ENCODE peak calls at places on chromosomes 13 and 19, in nine cellular contexts. One of them, this sample, is unnamed.

GRCh38 chr19:40216013-40216776 is 2.0 kb downstream of the TTC9B start:
- DNase-seq in endothelial cell of umbilical vein: no peak
- DNase-seq in AG04449: no peak
- DNase-seq in transverse colon: no peak
- DNase-seq in left ventricle myocardium inferior: no peak
- DNase-seq in astrocyte of the cerebellum: no peak
- DNase-seq in thoracic aorta: no peak
- DNase-seq in astrocyte: no peak
- DNase-seq in left lung: no peak
- DNase-seq in this sample: no peak

GRCh38 chr13:23966691-23967615 is 69.7 kb upstream of the C1QTNF9B start:
- DNase-seq in transverse colon: no peak
- DNase-seq in thoracic aorta: no peak
- DNase-seq in left ventricle myocardium inferior: no peak
- DNase-seq in endothelial cell of umbilical vein: no peak
- DNase-seq in astrocyte: no peak
- DNase-seq in astrocyte of the cerebellum: no peak
- DNase-seq in left lung: no peak
- DNase-seq in AG04449: no peak
- DNase-seq in this sample: no peak

GRCh38 chr13:97567510-97568243 is 133.7 kb downstream of the RAP2A start:
- DNase-seq in AG04449: no peak
- DNase-seq in transverse colon: peak; percentile 77
- DNase-seq in left ventricle myocardium inferior: no peak
- DNase-seq in left lung: peak; percentile 73
- DNase-seq in astrocyte of the cerebellum: no peak
- DNase-seq in astrocyte: peak; percentile 8
- DNase-seq in endothelial cell of umbilical vein: no peak
- DNase-seq in thoracic aorta: no peak
- DNase-seq in this sample: no peak

GRCh38 chr13:27375686-27376326 is 48.6 kb upstream of the GTF3A start:
- DNase-seq in astrocyte of the cerebellum: peak; percentile 45
- DNase-seq in left ventricle myocardium inferior: peak; percentile 46
- DNase-seq in astrocyte: peak; percentile 39
- DNase-seq in transverse colon: peak; percentile 72
- DNase-seq in endothelial cell of umbilical vein: peak; percentile 42
- DNase-seq in left lung: no peak
- DNase-seq in thoracic aorta: no peak
- DNase-seq in AG04449: no peak
- DNase-seq in this sample: peak; percentile 50

GRCh38 chr13:43991773-43992201 is 112.1 kb downstream of the LACC1 start:
- DNase-seq in astrocyte of the cerebellum: no peak
- DNase-seq in left lung: no peak
- DNase-seq in endothelial cell of umbilical vein: no peak
- DNase-seq in thoracic aorta: no peak
- DNase-seq in AG04449: no peak
- DNase-seq in left ventricle myocardium inferior: peak; percentile 64
- DNase-seq in astrocyte: no peak
- DNase-seq in transverse colon: no peak
- DNase-seq in this sample: no peak

GRCh38 chr13:32323912-32324311 is 8.6 kb downstream of the BRCA2 start:
- DNase-seq in left ventricle myocardium inferior: no peak
- DNase-seq in left lung: no peak
- DNase-seq in astrocyte of the cerebellum: peak; percentile 26
- DNase-seq in transverse colon: no peak
- DNase-seq in endothelial cell of umbilical vein: peak; percentile 43
- DNase-seq in AG04449: no peak
- DNase-seq in astrocyte: peak; percentile 77
- DNase-seq in thoracic aorta: no peak
- DNase-seq in this sample: no peak

GRCh38 chr19:43337737-43338136 is 15.7 kb upstream of the CD177 start:
- DNase-seq in AG04449: no peak
- DNase-seq in astrocyte of the cerebellum: no peak
- DNase-seq in left lung: no peak
- DNase-seq in endothelial cell of umbilical vein: no peak
- DNase-seq in thoracic aorta: no peak
- DNase-seq in left ventricle myocardium inferior: no peak
- DNase-seq in transverse colon: peak; percentile 23
- DNase-seq in astrocyte: no peak
- DNase-seq in this sample: no peak

GRCh38 chr13:23637813-23638212 is 67.6 kb downstream of the TNFRSF19 start:
- DNase-seq in transverse colon: no peak
- DNase-seq in endothelial cell of umbilical vein: no peak
- DNase-seq in thoracic aorta: no peak
- DNase-seq in AG04449: no peak
- DNase-seq in left ventricle myocardium inferior: peak; percentile 38
- DNase-seq in left lung: no peak
- DNase-seq in astrocyte: no peak
- DNase-seq in astrocyte of the cerebellum: no peak
- DNase-seq in this sample: no peak

GRCh38 chr13:95865080-95865597 is 188.1 kb downstream of the UGGT2 start:
- DNase-seq in endothelial cell of umbilical vein: no peak
- DNase-seq in astrocyte of the cerebellum: no peak
- DNase-seq in left lung: no peak
- DNase-seq in left ventricle myocardium inferior: no peak
- DNase-seq in AG04449: no peak
- DNase-seq in thoracic aorta: no peak
- DNase-seq in transverse colon: no peak
- DNase-seq in astrocyte: peak; percentile 22
- DNase-seq in this sample: no peak

GRCh38 chr19:30334841-30335240 is 37.3 kb upstream of the ZNF536 start:
- DNase-seq in transverse colon: no peak
- DNase-seq in AG04449: no peak
- DNase-seq in left ventricle myocardium inferior: no peak
- DNase-seq in astrocyte: no peak
- DNase-seq in thoracic aorta: no peak
- DNase-seq in astrocyte of the cerebellum: no peak
- DNase-seq in endothelial cell of umbilical vein: no peak
- DNase-seq in left lung: no peak
- DNase-seq in this sample: no peak

GRCh38 chr19:6088677-6089063 is 21.6 kb downstream of the RFX2 start:
- DNase-seq in astrocyte of the cerebellum: no peak
- DNase-seq in AG04449: no peak
- DNase-seq in endothelial cell of umbilical vein: peak; percentile 64
- DNase-seq in left lung: no peak
- DNase-seq in left ventricle myocardium inferior: no peak
- DNase-seq in thoracic aorta: no peak
- DNase-seq in transverse colon: no peak
- DNase-seq in astrocyte: peak; percentile 67
- DNase-seq in this sample: no peak

GRCh38 chr19:3554254-3555083 is 2.9 kb downstream of the MFSD12 start:
- DNase-seq in AG04449: no peak
- DNase-seq in endothelial cell of umbilical vein: no peak
- DNase-seq in thoracic aorta: no peak
- DNase-seq in astrocyte: no peak
- DNase-seq in astrocyte of the cerebellum: no peak
- DNase-seq in transverse colon: no peak
- DNase-seq in left ventricle myocardium inferior: no peak
- DNase-seq in left lung: no peak
- DNase-seq in this sample: no peak

GRCh38 chr19:31258211-31259052 is 90.8 kb downstream of the TSHZ3 start:
- DNase-seq in transverse colon: no peak
- DNase-seq in astrocyte: no peak
- DNase-seq in thoracic aorta: no peak
- DNase-seq in endothelial cell of umbilical vein: no peak
- DNase-seq in astrocyte of the cerebellum: no peak
- DNase-seq in AG04449: no peak
- DNase-seq in left lung: no peak
- DNase-seq in left ventricle myocardium inferior: no peak
- DNase-seq in this sample: no peak

GRCh38 chr13:72875233-72875632 is 93.3 kb downstream of the PIBF1 start:
- DNase-seq in thoracic aorta: no peak
- DNase-seq in left lung: no peak
- DNase-seq in transverse colon: no peak
- DNase-seq in AG04449: no peak
- DNase-seq in left ventricle myocardium inferior: no peak
- DNase-seq in astrocyte: peak; percentile 36
- DNase-seq in astrocyte of the cerebellum: no peak
- DNase-seq in endothelial cell of umbilical vein: no peak
- DNase-seq in this sample: no peak

GRCh38 chr13:24679686-24680085 is 522 bp upstream of the ATP12A start:
- DNase-seq in left lung: no peak
- DNase-seq in left ventricle myocardium inferior: no peak
- DNase-seq in transverse colon: no peak
- DNase-seq in endothelial cell of umbilical vein: no peak
- DNase-seq in thoracic aorta: no peak
- DNase-seq in AG04449: no peak
- DNase-seq in astrocyte of the cerebellum: no peak
- DNase-seq in astrocyte: no peak
- DNase-seq in this sample: no peak

GRCh38 chr19:28208745-28209144 is 1004.2 kb downstream of the UQCRFS1 start:
- DNase-seq in left lung: no peak
- DNase-seq in endothelial cell of umbilical vein: no peak
- DNase-seq in astrocyte of the cerebellum: no peak
- DNase-seq in thoracic aorta: no peak
- DNase-seq in AG04449: no peak
- DNase-seq in astrocyte: peak; percentile 75
- DNase-seq in transverse colon: no peak
- DNase-seq in left ventricle myocardium inferior: no peak
- DNase-seq in this sample: no peak

GRCh38 chr13:77478645-77478997 is 56.9 kb upstream of the SCEL start:
- DNase-seq in left ventricle myocardium inferior: no peak
- DNase-seq in transverse colon: no peak
- DNase-seq in thoracic aorta: no peak
- DNase-seq in endothelial cell of umbilical vein: no peak
- DNase-seq in astrocyte of the cerebellum: no peak
- DNase-seq in AG04449: no peak
- DNase-seq in left lung: no peak
- DNase-seq in astrocyte: no peak
- DNase-seq in this sample: no peak
- H3K4me3 ChIP-seq in left ventricle myocardium inferior: peak overlapping the region; percentile 62
- H3K4me3 ChIP-seq in transverse colon: no peak overlapping the region
- H3K4me3 ChIP-seq in thoracic aorta: peak overlapping the region; percentile 77
- H3K4me3 ChIP-seq in endothelial cell of umbilical vein: peak overlapping the region; percentile 80
- H3K4me3 ChIP-seq in astrocyte of the cerebellum: peak overlapping the region; percentile 37
- H3K4me3 ChIP-seq in AG04449: no peak overlapping the region
- H3K4me3 ChIP-seq in left lung: no peak overlapping the region
- H3K4me3 ChIP-seq in astrocyte: peak overlapping the region; percentile 70
- H3K4me3 ChIP-seq in this sample: peak overlapping the region; percentile 41

GRCh38 chr19:8697671-8698432 is 743 bp downstream of the ACTL9 start:
- DNase-seq in left lung: peak; percentile 76
- DNase-seq in astrocyte of the cerebellum: no peak
- DNase-seq in transverse colon: no peak
- DNase-seq in endothelial cell of umbilical vein: no peak
- DNase-seq in astrocyte: no peak
- DNase-seq in thoracic aorta: no peak
- DNase-seq in AG04449: no peak
- DNase-seq in left ventricle myocardium inferior: no peak
- DNase-seq in this sample: no peak
- TF ChIP-seq CTCF in left lung: no peak
- TF ChIP-seq CTCF in astrocyte of the cerebellum: no peak
- TF ChIP-seq CTCF in transverse colon: no peak
- TF ChIP-seq CTCF in endothelial cell of umbilical vein: peak; percentile 15
- TF ChIP-seq CTCF in astrocyte: no peak
- TF ChIP-seq CTCF in thoracic aorta: no peak
- TF ChIP-seq CTCF in AG04449: no peak
- TF ChIP-seq CTCF in left ventricle myocardium inferior: no peak
- TF ChIP-seq CTCF in this sample: no peak

DNA sequence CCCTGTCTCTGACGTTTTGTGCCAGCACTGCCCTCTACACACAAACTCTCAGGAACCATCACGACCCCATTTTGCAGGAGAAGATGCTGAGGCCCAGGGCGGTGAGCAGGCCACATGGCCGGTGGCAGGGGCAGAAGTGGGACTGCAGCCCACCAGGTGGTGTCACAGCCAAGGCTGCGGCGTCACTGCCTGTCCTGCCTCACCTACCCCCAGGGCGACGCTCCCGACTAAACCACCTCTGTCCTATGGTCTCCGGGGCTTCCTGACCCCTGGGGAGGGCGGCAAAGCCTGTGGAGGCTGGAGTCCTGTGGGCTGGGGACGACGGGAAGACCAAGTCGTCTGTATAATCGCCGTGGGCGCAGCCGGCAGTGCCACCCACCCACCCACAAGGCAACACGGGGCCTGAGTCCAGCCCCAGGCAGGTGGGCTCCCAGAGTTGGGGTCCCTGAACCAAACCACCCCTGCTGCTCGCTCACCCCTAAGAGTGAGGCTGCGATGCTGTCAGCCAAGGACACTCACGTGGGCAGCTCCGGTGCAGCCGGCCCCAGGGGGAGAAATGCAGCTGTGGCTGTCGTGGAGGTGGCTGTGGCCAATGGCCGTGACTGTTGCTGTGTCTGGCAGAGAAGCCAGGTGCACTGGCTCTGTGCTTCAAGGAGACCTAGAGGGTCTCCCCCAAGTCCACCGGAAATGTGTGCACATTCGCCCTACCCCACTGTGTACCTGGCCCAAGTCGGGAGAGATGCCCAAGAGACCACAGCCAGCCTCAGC is 29.7 kb downstream of the RASA3 start:
- DNase-seq in AG04449: no peak
- DNase-seq in endothelial cell of umbilical vein: no peak
- DNase-seq in astrocyte: no peak
- DNase-seq in astrocyte of the cerebellum: no peak
- DNase-seq in left ventricle myocardium inferior: no peak
- DNase-seq in left lung: peak; percentile 76
- DNase-seq in transverse colon: peak; percentile 6
- DNase-seq in thoracic aorta: no peak
- DNase-seq in this sample: no peak
- H3K4me3 ChIP-seq in AG04449: no peak overlapping the region
- H3K4me3 ChIP-seq in endothelial cell of umbilical vein: no peak overlapping the region
- H3K4me3 ChIP-seq in astrocyte: no peak overlapping the region
- H3K4me3 ChIP-seq in astrocyte of the cerebellum: no peak overlapping the region
- H3K4me3 ChIP-seq in left ventricle myocardium inferior: no peak overlapping the region
- H3K4me3 ChIP-seq in left lung: no peak overlapping the region
- H3K4me3 ChIP-seq in transverse colon: no peak overlapping the region
- H3K4me3 ChIP-seq in thoracic aorta: no peak overlapping the region
- H3K4me3 ChIP-seq in this sample: no peak overlapping the region

GRCh38 chr19:17832443-17833208 is 11.3 kb upstream of the INSL3 start:
- DNase-seq in astrocyte of the cerebellum: no peak
- DNase-seq in endothelial cell of umbilical vein: no peak
- DNase-seq in left ventricle myocardium inferior: no peak
- DNase-seq in transverse colon: no peak
- DNase-seq in AG04449: no peak
- DNase-seq in left lung: no peak
- DNase-seq in astrocyte: no peak
- DNase-seq in thoracic aorta: no peak
- DNase-seq in this sample: no peak

GRCh38 chr19:17831419-17831888 is 10.1 kb upstream of the INSL3 start:
- DNase-seq in left lung: no peak
- DNase-seq in AG04449: no peak
- DNase-seq in endothelial cell of umbilical vein: no peak
- DNase-seq in astrocyte: no peak
- DNase-seq in transverse colon: no peak
- DNase-seq in left ventricle myocardium inferior: no peak
- DNase-seq in thoracic aorta: no peak
- DNase-seq in astrocyte of the cerebellum: no peak
- DNase-seq in this sample: no peak

GRCh38 chr19:17826508-17827056 is 5.3 kb upstream of the INSL3 start:
- DNase-seq in left ventricle myocardium inferior: no peak
- DNase-seq in thoracic aorta: no peak
- DNase-seq in endothelial cell of umbilical vein: no peak
- DNase-seq in left lung: no peak
- DNase-seq in astrocyte of the cerebellum: no peak
- DNase-seq in transverse colon: no peak
- DNase-seq in AG04449: no peak
- DNase-seq in astrocyte: no peak
- DNase-seq in this sample: no peak

GRCh38 chr19:17830567-17831418 is 9.5 kb upstream of the INSL3 start:
- DNase-seq in AG04449: no peak
- DNase-seq in endothelial cell of umbilical vein: peak; percentile 47
- DNase-seq in left lung: peak; percentile 81
- DNase-seq in astrocyte: peak; percentile 27
- DNase-seq in left ventricle myocardium inferior: no peak
- DNase-seq in thoracic aorta: no peak
- DNase-seq in astrocyte of the cerebellum: no peak
- DNase-seq in transverse colon: peak; percentile 82
- DNase-seq in this sample: no peak

GRCh38 chr19:17829855-17830566 is 8.7 kb upstream of the INSL3 start:
- DNase-seq in AG04449: no peak
- DNase-seq in astrocyte of the cerebellum: no peak
- DNase-seq in astrocyte: peak; percentile 14
- DNase-seq in endothelial cell of umbilical vein: no peak
- DNase-seq in thoracic aorta: no peak
- DNase-seq in left lung: no peak
- DNase-seq in left ventricle myocardium inferior: no peak
- DNase-seq in transverse colon: peak; percentile 33
- DNase-seq in this sample: no peak
- TF ChIP-seq CTCF in AG04449: no peak
- TF ChIP-seq CTCF in astrocyte of the cerebellum: no peak
- TF ChIP-seq CTCF in astrocyte: no peak
- TF ChIP-seq CTCF in endothelial cell of umbilical vein: no peak
- TF ChIP-seq CTCF in thoracic aorta: no peak
- TF ChIP-seq CTCF in left lung: no peak
- TF ChIP-seq CTCF in left ventricle myocardium inferior: no peak
- TF ChIP-seq CTCF in transverse colon: no peak
- TF ChIP-seq CTCF in this sample: no peak

This sample was measured in HFF-Myc.